ENCODE peak calls at places on chromosomes 5 and 9, in ten cellular contexts. Z, R, Y, H, F, D, P, O, V and M are unnamed samples.

GRCh38 chr5:56289602-56289987 is 56.5 kb upstream of the ANKRD55 start:
- DNase-seq in Z (no peak), R (no peak), Y (no peak), H (no peak), F (no peak), D (no peak), P (no peak), O (no peak), V (no peak), M (no peak)

GRCh38 chr5:145863005-145863404 is 9.8 kb downstream of the GRXCR2 start:
- DNase-seq in Z (no peak), R (no peak), Y (no peak), H (no peak), F (no peak), D (no peak), P (no peak), O (no peak), V (no peak), M (no peak)

GRCh38 chr9:83013261-83013610 is 49.7 kb downstream of the RASEF start:
- DNase-seq in Z (no peak), R (peak; percentile 39), Y (peak; percentile 83), H (peak; percentile 75), F (no peak), D (no peak), P (no peak), O (no peak), V (no peak), M (no peak)

GRCh38 chr5:134100283-134101011 is 14.0 kb upstream of the TCF7 start:
- DNase-seq in Z (no peak), R (peak; percentile 62), Y (peak; percentile 76), H (peak; percentile 73), F (peak; percentile 51), D (no peak), P (peak; percentile 81), O (peak; percentile 72), V (peak; percentile 94), M (no peak)

GRCh38 chr5:172569862-172570558 is 71.1 kb upstream of the NEURL1B start:
- DNase-seq in Z (no peak), R (no peak), Y (no peak), H (no peak), F (no peak), D (no peak), P (peak; percentile 64), O (peak; percentile 53), V (no peak), M (peak; percentile 61)

GRCh38 chr9:6645153-6646027 is at the start of gene GLDC:
- DNase-seq in Z (no peak), R (no peak), Y (no peak), H (peak; percentile 20), F (peak; percentile 87), D (peak; percentile 79), P (peak; percentile 95), O (peak; percentile 94), V (peak; percentile 89), M (peak; percentile 57)

GRCh38 chr9:120396418-120396817 is 183.5 kb downstream of the CDK5RAP2 start:
- DNase-seq in Z (no peak), R (no peak), Y (no peak), H (no peak), F (peak; percentile 13), D (no peak), P (no peak), O (no peak), V (no peak), M (no peak)

GRCh38 chr5:169431386-169431785 is 130.4 kb upstream of the SLIT3 start:
- DNase-seq in Z (no peak), R (peak; percentile 41), Y (no peak), H (no peak), F (no peak), D (no peak), P (no peak), O (no peak), V (no peak), M (no peak)

GRCh38 chr9:71795097-71795807 is 26.9 kb upstream of the CEMIP2 start:
- DNase-seq in Z (no peak), R (no peak), Y (no peak), H (no peak), F (no peak), D (no peak), P (no peak), O (no peak), V (peak; percentile 63), M (no peak)

GRCh38 chr9:82334286-82334685 is 345.7 kb downstream of the SPATA31D1 start:
- DNase-seq in Z (no peak), R (peak; percentile 90), Y (peak; percentile 65), H (peak; percentile 73), F (no peak), D (no peak), P (no peak), O (no peak), V (no peak), M (no peak)

GRCh38 chr5:34923694-34924461 is 5.5 kb upstream of the DNAJC21 start:
- DNase-seq in Z (no peak), R (peak; percentile 91), Y (peak; percentile 94), H (peak; percentile 90), F (peak; percentile 97), D (peak; percentile 74), P (peak; percentile 80), O (no peak), V (no peak), M (no peak)

GRCh38 chr9:73152445-73152844 is 780 bp downstream of the ANXA1 start:
- DNase-seq in Z (no peak), R (peak; percentile 87), Y (peak; percentile 65), H (peak; percentile 82), F (peak; percentile 71), D (no peak), P (peak; percentile 77), O (no peak), V (no peak), M (no peak)
- H3K9ac ChIP-seq in Z (peak overlapping the region; percentile 73), R (peak overlapping the region; percentile 99), Y (peak overlapping the region; percentile 98), H (peak overlapping the region; percentile 72), F (peak overlapping the region; percentile 86), D (peak overlapping the region; percentile 65), P (no peak overlapping the region), O (no peak overlapping the region), V (no peak overlapping the region), M (no peak overlapping the region)

GRCh38 chr5:98454904-98455303 is 318.6 kb upstream of the RGMB start:
- DNase-seq in Z (no peak), R (peak; percentile 98), Y (peak; percentile 97), H (peak; percentile 94), F (peak; percentile 97), D (peak; percentile 0), P (no peak), O (no peak), V (no peak), M (no peak)

GRCh38 chr5:98453309-98453708 is 320.2 kb upstream of the RGMB start:
- DNase-seq in Z (no peak), R (no peak), Y (no peak), H (no peak), F (no peak), D (no peak), P (no peak), O (no peak), V (no peak), M (no peak)

GRCh38 chr5:98458004-98458403 is 315.5 kb upstream of the RGMB start:
- DNase-seq in Z (no peak), R (peak; percentile 92), Y (peak; percentile 95), H (peak; percentile 84), F (peak; percentile 12), D (no peak), P (peak; percentile 18), O (no peak), V (no peak), M (no peak)

GRCh38 chr5:98455660-98456059 is 317.8 kb upstream of the RGMB start:
- DNase-seq in Z (no peak), R (peak; percentile 77), Y (peak; percentile 77), H (peak; percentile 79), F (peak; percentile 10), D (no peak), P (no peak), O (no peak), V (no peak), M (no peak)

DNA sequence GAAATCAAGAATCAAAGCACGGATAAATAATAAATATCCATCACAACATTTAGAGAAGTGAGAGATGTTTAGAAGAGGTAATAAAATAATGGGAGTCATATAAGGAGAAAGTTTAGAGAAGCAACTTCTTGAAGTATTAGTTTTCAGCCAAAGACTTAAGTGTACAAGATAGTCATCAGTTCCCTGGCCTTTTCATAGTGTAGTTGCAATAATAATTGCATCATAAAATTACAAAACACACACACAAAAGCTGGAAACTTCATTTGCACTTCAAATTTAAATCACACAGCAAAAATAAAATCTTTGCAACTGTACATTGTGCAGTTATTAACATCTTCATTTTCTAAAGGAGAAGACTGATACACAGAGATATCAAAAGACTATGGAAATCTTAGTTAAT is 319.1 kb upstream of the RGMB start:
- DNase-seq in Z (no peak), R (peak; percentile 82), Y (peak; percentile 55), H (no peak), F (peak; percentile 12), D (no peak), P (no peak), O (no peak), V (no peak), M (no peak)
- H3K9ac ChIP-seq in Z (no peak overlapping the region), R (peak overlapping the region; percentile 63), Y (no peak overlapping the region), H (no peak overlapping the region), F (no peak overlapping the region), D (no peak overlapping the region), P (no peak overlapping the region), O (no peak overlapping the region), V (no peak overlapping the region), M (no peak overlapping the region)

GRCh38 chr5:79130781-79131180 is 19.2 kb downstream of the BHMT start:
- DNase-seq in Z (no peak), R (no peak), Y (no peak), H (no peak), F (no peak), D (no peak), P (no peak), O (no peak), V (no peak), M (no peak)

GRCh38 chr5:79133121-79133656 is 21.6 kb downstream of the BHMT start:
- DNase-seq in Z (peak; percentile 80), R (peak; percentile 62), Y (peak; percentile 61), H (peak; percentile 33), F (peak; percentile 72), D (peak; percentile 45), P (peak; percentile 30), O (no peak), V (peak; percentile 68), M (no peak)

GRCh38 chr5:79136618-79137017 is 25.0 kb downstream of the BHMT start:
- DNase-seq in Z (no peak), R (no peak), Y (no peak), H (no peak), F (no peak), D (no peak), P (no peak), O (no peak), V (no peak), M (no peak)

GRCh38 chr5:79135790-79136553 is 24.4 kb downstream of the BHMT start:
- DNase-seq in Z (no peak), R (no peak), Y (no peak), H (no peak), F (no peak), D (no peak), P (no peak), O (peak; percentile 30), V (peak; percentile 62), M (no peak)

GRCh38 chr5:79133657-79134451 is 22.2 kb downstream of the BHMT start:
- DNase-seq in Z (peak; percentile 86), R (peak; percentile 90), Y (peak; percentile 88), H (peak; percentile 82), F (peak; percentile 80), D (peak; percentile 74), P (peak; percentile 91), O (peak; percentile 77), V (peak; percentile 69), M (peak; percentile 72)
- H3K9ac ChIP-seq in Z (peak overlapping the region; percentile 71), R (peak overlapping the region; percentile 77), Y (peak overlapping the region; percentile 56), H (no peak overlapping the region), F (no peak overlapping the region), D (peak overlapping the region; percentile 44), P (peak overlapping the region; percentile 42), O (no peak overlapping the region), V (no peak overlapping the region), M (no peak overlapping the region)

GRCh38 chr9:37908698-37909186 is 4.8 kb upstream of the SLC25A51 start:
- DNase-seq in Z (no peak), R (peak; percentile 71), Y (peak; percentile 42), H (peak; percentile 30), F (peak; percentile 76), D (no peak), P (no peak), O (no peak), V (no peak), M (peak; percentile 14)
- H3K9ac ChIP-seq in Z (no peak overlapping the region), R (no peak overlapping the region), Y (no peak overlapping the region), H (no peak overlapping the region), F (peak overlapping the region; percentile 8), D (no peak overlapping the region), P (no peak overlapping the region), O (no peak overlapping the region), V (no peak overlapping the region), M (no peak overlapping the region)